ENCODE peak calls at places on chromosome 7, in ten cellular contexts. U, P, H, E, G, Z, Y, L, M and Q are unnamed samples.

GRCh38 chr7:130893441-130893894 is 159.5 kb upstream of the KLF14 start:
- DNase-seq in U (no peak), P (no peak), H (no peak), E (no peak), G (no peak), Z (no peak), Y (peak), L (no peak), M (no peak), Q (no peak)

GRCh38 chr7:140509789-140510188 is 30.5 kb upstream of the MKRN1 start:
- DNase-seq in U (no peak), P (no peak), H (no peak), E (no peak), G (no peak), Z (no peak), Y (no peak), L (peak), M (no peak), Q (no peak)

GRCh38 chr7:106110885-106111670 is 1.0 kb downstream of the SYPL1 start:
- DNase-seq in U (no peak), P (no peak), H (no peak), E (no peak), G (no peak), Z (peak), Y (peak), L (no peak), M (no peak), Q (no peak)

GRCh38 chr7:10128748-10129147 is 844.9 kb upstream of the PHF14 start:
- DNase-seq in U (peak), P (peak), H (peak), E (peak), G (no peak), Z (no peak), Y (peak), L (peak), M (no peak), Q (no peak)

GRCh38 chr7:9498303-9498702 is 1064.9 kb downstream of the NXPH1 start:
- DNase-seq in U (no peak), P (no peak), H (no peak), E (no peak), G (no peak), Z (no peak), Y (peak), L (no peak), M (no peak), Q (no peak)

GRCh38 chr7:123557016-123557630 is 495 bp downstream of the NDUFA5 start:
- DNase-seq in U (peak), P (no peak), H (peak), E (no peak), G (no peak), Z (no peak), Y (peak), L (peak), M (no peak), Q (no peak)

GRCh38 chr7:128931186-128931798 is 6.4 kb upstream of the IRF5 start:
- DNase-seq in U (no peak), P (peak), H (no peak), E (no peak), G (no peak), Z (no peak), Y (no peak), L (no peak), M (no peak), Q (no peak)

GRCh38 chr7:69219381-69219780 is 378.9 kb upstream of the AUTS2 start:
- DNase-seq in U (no peak), P (no peak), H (no peak), E (no peak), G (no peak), Z (no peak), Y (no peak), L (no peak), M (no peak), Q (no peak)

GRCh38 chr7:107879400-107880035 is 11.5 kb upstream of the DLD start:
- DNase-seq in U (peak), P (peak), H (peak), E (peak), G (no peak), Z (peak), Y (peak), L (peak), M (no peak), Q (no peak)

GRCh38 chr7:129101746-129102145 is 42.8 kb upstream of the TSPAN33 start:
- DNase-seq in U (no peak), P (no peak), H (no peak), E (no peak), G (no peak), Z (no peak), Y (no peak), L (no peak), M (no peak), Q (no peak)

GRCh38 chr7:4714161-4714700 is 32.1 kb downstream of the FOXK1 start:
- DNase-seq in U (no peak), P (no peak), H (no peak), E (no peak), G (no peak), Z (no peak), Y (no peak), L (no peak), M (no peak), Q (no peak)

GRCh38 chr7:22109761-22110160 is 164.1 kb upstream of the CDCA7L start:
- DNase-seq in U (peak), P (peak), H (peak), E (peak), G (no peak), Z (no peak), Y (peak), L (peak), M (no peak), Q (no peak)

GRCh38 chr7:73892003-73892975 is 31.3 kb downstream of the TMEM270 start:
- DNase-seq in U (no peak), P (no peak), H (peak), E (no peak), G (no peak), Z (peak), Y (peak), L (peak), M (no peak), Q (no peak)

GRCh38 chr7:73893342-73894101 is 32.6 kb downstream of the TMEM270 start:
- DNase-seq in U (no peak), P (no peak), H (no peak), E (no peak), G (no peak), Z (no peak), Y (peak), L (no peak), M (no peak), Q (no peak)

GRCh38 chr7:73887762-73888161 is 26.8 kb downstream of the TMEM270 start:
- DNase-seq in U (no peak), P (no peak), H (no peak), E (no peak), G (no peak), Z (no peak), Y (no peak), L (no peak), M (no peak), Q (no peak)

GRCh38 chr7:73890541-73891147 is 29.7 kb downstream of the TMEM270 start:
- DNase-seq in U (no peak), P (no peak), H (no peak), E (no peak), G (no peak), Z (no peak), Y (no peak), L (no peak), M (no peak), Q (no peak)

GRCh38 chr7:73891178-73891885 is 30.4 kb downstream of the TMEM270 start:
- DNase-seq in U (peak), P (no peak), H (peak), E (no peak), G (no peak), Z (no peak), Y (no peak), L (peak), M (no peak), Q (no peak)
- TF ChIP-seq CTCF in U (peak), P (no peak), H (no peak), E (no peak), G (no peak), Z (peak), Y (peak), L (no peak), M (peak), Q (peak)

DNA sequence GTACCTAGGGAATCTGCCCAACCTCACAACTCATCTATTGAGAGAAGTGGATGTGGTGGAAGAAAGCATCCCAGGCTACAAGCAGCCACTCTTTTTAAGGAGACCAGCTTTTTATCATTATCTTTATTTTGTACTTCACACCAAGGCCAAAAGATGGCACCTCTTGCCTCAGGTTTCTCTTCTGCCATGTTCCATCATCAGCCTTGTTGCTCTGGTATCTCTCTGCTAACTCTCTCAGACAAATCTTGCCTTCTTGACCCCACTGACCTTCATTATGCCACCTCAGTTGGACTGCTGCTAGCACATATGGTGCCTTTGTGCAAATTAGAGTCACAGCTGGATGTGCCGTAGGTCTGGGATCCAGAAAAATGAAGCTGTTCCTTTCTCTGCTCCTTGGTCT is 47.2 kb upstream of the DYNC1I1 start:
- DNase-seq in U (peak), P (no peak), H (no peak), E (no peak), G (no peak), Z (peak), Y (no peak), L (no peak), M (no peak), Q (no peak)
- TF ChIP-seq CTCF in U (peak), P (no peak), H (peak), E (no peak), G (no peak), Z (no peak), Y (no peak), L (no peak), M (no peak), Q (peak)

GRCh38 chr7:30164567-30164966 is 29.8 kb downstream of the MTURN start:
- DNase-seq in U (peak), P (no peak), H (peak), E (peak), G (no peak), Z (peak), Y (peak), L (peak), M (no peak), Q (no peak)
- TF ChIP-seq CTCF in U (peak), P (peak), H (peak), E (peak), G (peak), Z (peak), Y (peak), L (peak), M (peak), Q (peak)

GRCh38 chr7:76202666-76203030 is 952 bp downstream of the SRRM3 start:
- DNase-seq in U (peak), P (no peak), H (no peak), E (no peak), G (no peak), Z (no peak), Y (no peak), L (no peak), M (no peak), Q (no peak)

GRCh38 chr7:76204147-76204546 is 2.5 kb downstream of the SRRM3 start:
- DNase-seq in U (no peak), P (no peak), H (no peak), E (no peak), G (no peak), Z (no peak), Y (no peak), L (no peak), M (no peak), Q (no peak)

GRCh38 chr7:76198202-76198601 is 3.5 kb upstream of the SRRM3 start:
- DNase-seq in U (peak), P (no peak), H (no peak), E (no peak), G (no peak), Z (no peak), Y (no peak), L (no peak), M (no peak), Q (no peak)

GRCh38 chr7:76206633-76207032 is 4.9 kb downstream of the SRRM3 start:
- DNase-seq in U (no peak), P (no peak), H (no peak), E (no peak), G (no peak), Z (no peak), Y (no peak), L (peak), M (no peak), Q (no peak)

DNA sequence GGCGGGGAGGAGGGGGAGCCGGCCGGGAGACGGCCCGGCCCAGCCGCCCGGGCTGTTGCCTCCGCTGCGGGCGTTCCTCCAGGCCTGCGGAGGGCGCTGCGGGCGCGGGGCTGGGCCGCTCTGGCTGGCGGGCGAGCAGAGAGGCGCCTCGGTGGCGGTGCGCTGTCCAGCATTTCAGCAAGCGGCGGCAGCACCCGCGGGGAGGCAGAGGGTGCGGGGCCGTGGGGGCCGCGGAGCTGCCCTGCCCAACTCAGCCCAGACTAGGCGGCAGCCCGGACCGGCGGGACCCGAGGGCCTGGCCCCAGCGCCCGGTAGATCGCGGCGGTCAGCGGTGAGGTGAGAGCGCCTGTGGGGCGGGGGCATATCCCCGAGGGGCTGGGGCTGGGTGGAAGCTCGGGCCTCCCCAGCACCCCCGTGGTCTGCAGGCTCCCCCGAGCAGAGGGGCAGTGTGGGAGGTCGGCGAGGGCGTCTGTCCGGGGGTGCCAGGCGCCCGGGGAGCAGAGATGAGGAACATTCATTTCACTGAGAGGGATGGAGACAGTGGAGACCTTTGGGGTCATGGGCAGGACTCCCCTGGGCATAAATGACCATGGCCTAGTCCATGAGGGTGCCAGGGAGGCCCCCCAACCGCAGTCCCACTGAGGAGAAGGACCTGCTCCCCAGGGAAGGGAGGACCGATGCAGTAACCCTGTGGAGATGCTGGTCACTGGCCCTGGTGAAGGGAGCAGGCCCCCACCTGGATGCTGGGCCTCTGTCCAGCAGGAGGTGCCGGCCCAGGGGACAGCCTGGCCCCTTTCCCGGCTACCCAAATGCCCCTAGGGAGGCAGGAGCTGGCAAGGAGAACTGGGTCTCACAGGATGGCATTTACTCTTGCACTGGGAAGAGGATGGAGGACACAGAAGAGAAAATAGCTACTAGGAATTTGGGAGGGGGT is at the start of gene SRRM3:
- DNase-seq in U (peak), P (peak), H (peak), E (peak), G (peak), Z (peak), Y (peak), L (peak), M (peak), Q (no peak)
- TF ChIP-seq CTCF in U (peak), P (peak), H (peak), E (peak), G (peak), Z (peak), Y (peak), L (peak), M (peak), Q (peak)

GRCh38 chr7:155862516-155863257 is 50.4 kb upstream of the SHH start:
- DNase-seq in U (no peak), P (no peak), H (no peak), E (no peak), G (no peak), Z (no peak), Y (no peak), L (peak), M (no peak), Q (peak)
- TF ChIP-seq CTCF in U (peak), P (no peak), H (no peak), E (no peak), G (no peak), Z (no peak), Y (peak), L (peak), M (peak), Q (peak)

DNA sequence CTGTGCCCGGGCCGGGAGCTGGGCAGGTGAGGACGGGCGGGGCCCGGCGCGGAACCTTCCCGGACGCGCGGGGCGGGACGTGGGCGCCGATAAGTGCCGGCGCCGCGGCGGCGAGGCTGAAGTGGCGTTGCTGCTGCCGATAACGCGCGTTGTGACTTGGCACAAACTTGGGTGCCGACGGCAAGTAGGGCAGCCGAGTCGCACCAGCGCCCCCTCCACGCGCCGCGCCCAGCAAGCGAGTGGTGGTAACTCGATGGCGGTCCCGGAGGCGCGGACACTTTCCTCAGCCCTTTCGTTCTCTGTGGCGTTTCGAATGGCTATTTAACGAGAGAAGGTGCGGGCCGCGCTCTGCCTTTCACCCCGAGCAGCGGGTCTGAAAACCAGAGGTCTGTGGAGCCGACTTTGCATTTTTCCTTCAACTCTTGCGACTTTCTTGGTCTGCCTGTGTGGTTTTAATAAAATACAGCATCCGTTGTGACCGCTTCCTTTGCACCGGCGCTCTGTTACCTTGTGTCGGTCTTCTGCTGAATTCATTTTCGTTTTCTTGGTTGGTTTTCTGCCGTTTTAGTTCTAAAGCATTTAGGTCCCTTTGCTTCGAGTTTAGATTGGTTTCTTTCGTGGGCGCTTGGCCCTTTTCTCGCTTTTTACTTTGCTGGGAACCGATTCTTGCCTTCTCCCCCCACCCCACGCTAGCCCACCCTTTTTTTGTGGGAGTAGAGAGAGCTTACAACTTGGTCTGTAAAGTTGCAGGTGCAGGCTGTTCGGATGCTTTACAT is 704 bp downstream of the STK17A start:
- DNase-seq in U (peak), P (peak), H (peak), E (peak), G (peak), Z (peak), Y (peak), L (peak), M (peak), Q (peak)
- TF ChIP-seq CTCF in U (no peak), P (no peak), H (peak), E (no peak), G (peak), Z (peak), Y (no peak), L (peak), M (peak), Q (peak)